ENCODE peak calls at places on chromosome 15, in seven cellular contexts. Z, R, I, C, K, P and X are unnamed samples. For H3K4me1, the result is how much of the 10 kb centered on the place peaks cover.

GRCh38 chr15:60536314-60536713 is 57.4 kb upstream of the ICE2 start:
- DNase-seq in Z (no peak), R (no peak), I (no peak), C (no peak), K (no peak), P (no peak), X (no peak)

GRCh38 chr15:64045774-64046346 is 425 bp downstream of the DAPK2 start:
- DNase-seq in Z (peak), R (no peak), I (no peak), C (no peak), K (no peak), P (no peak), X (no peak)

GRCh38 chr15:40964006-40964405 is 10.7 kb downstream of the CHAC1 start:
- DNase-seq in Z (no peak), R (no peak), I (no peak), C (no peak), K (no peak), P (no peak), X (no peak)

GRCh38 chr15:83871808-83872559 is 218.1 kb downstream of the ADAMTSL3 start:
- DNase-seq in Z (no peak), R (peak), I (no peak), C (no peak), K (peak), P (no peak), X (peak)

GRCh38 chr15:56208641-56209155 is 35.0 kb downstream of the RFX7 start:
- DNase-seq in Z (no peak), R (no peak), I (no peak), C (no peak), K (peak), P (no peak), X (no peak)

GRCh38 chr15:91412529-91412928 is 312.5 kb downstream of the SV2B start:
- DNase-seq in Z (no peak), R (no peak), I (no peak), C (no peak), K (no peak), P (no peak), X (peak)

GRCh38 chr15:67680645-67681044 is 138.1 kb downstream of the MAP2K5 start:
- DNase-seq in Z (no peak), R (no peak), I (no peak), C (no peak), K (peak), P (no peak), X (no peak)

GRCh38 chr15:68885070-68885469 is 45.3 kb upstream of the SPESP1 start:
- DNase-seq in Z (no peak), R (peak), I (no peak), C (no peak), K (peak), P (no peak), X (peak)

GRCh38 chr15:75347222-75348033 is 589 bp downstream of the NEIL1 start:
- DNase-seq in Z (peak), R (peak), I (peak), C (peak), K (no peak), P (peak), X (peak)

GRCh38 chr15:90349072-90349471 is 3.0 kb upstream of the ZNF774 start:
- DNase-seq in Z (no peak), R (no peak), I (no peak), C (no peak), K (no peak), P (no peak), X (no peak)

GRCh38 chr15:41895957-41896356 is 2.1 kb upstream of the SPTBN5 start:
- DNase-seq in Z (no peak), R (no peak), I (no peak), C (no peak), K (no peak), P (no peak), X (no peak)

GRCh38 chr15:101022306-101022705 is 103.1 kb downstream of the LRRK1 start:
- DNase-seq in Z (no peak), R (no peak), I (peak), C (no peak), K (no peak), P (no peak), X (no peak)

GRCh38 chr15:93467327-93467726 is 378.3 kb upstream of the RGMA start:
- DNase-seq in Z (peak), R (no peak), I (no peak), C (no peak), K (no peak), P (no peak), X (peak)

GRCh38 chr15:68304611-68305337 is 27.2 kb downstream of the FEM1B start:
- DNase-seq in Z (no peak), R (no peak), I (no peak), C (no peak), K (no peak), P (no peak), X (peak)

GRCh38 chr15:47715856-47716445 is 1.4 kb upstream of the SEMA6D start:
- DNase-seq in Z (no peak), R (no peak), I (no peak), C (no peak), K (peak), P (no peak), X (no peak)

GRCh38 chr15:95013379-95013778 is 782.0 kb downstream of the MCTP2 start:
- DNase-seq in Z (no peak), R (no peak), I (no peak), C (no peak), K (no peak), P (no peak), X (no peak)

GRCh38 chr15:42184313-42184712 is 23.8 kb downstream of the VPS39 start:
- DNase-seq in Z (no peak), R (no peak), I (no peak), C (peak), K (peak), P (no peak), X (no peak)

GRCh38 chr15:62475595-62475994 is 310.5 kb upstream of the C2CD4B start:
- DNase-seq in Z (no peak), R (no peak), I (no peak), C (no peak), K (no peak), P (no peak), X (no peak)

GRCh38 chr15:92579486-92579885 is 76.1 kb downstream of the FAM174B start:
- DNase-seq in Z (no peak), R (no peak), I (peak), C (no peak), K (no peak), P (no peak), X (no peak)

GRCh38 chr15:28165791-28166190 is 66.7 kb upstream of the OCA2 start:
- DNase-seq in Z (no peak), R (no peak), I (no peak), C (no peak), K (no peak), P (no peak), X (no peak)

GRCh38 chr15:60751985-60752952 is 273.3 kb upstream of the ICE2 start:
- DNase-seq in Z (peak), R (no peak), I (no peak), C (no peak), K (peak), P (no peak), X (no peak)

GRCh38 chr15:69132935-69133861 is 27.2 kb upstream of the GLCE start:
- DNase-seq in Z (no peak), R (peak), I (no peak), C (no peak), K (no peak), P (no peak), X (no peak)

GRCh38 chr15:100073982-100074381 is 267.8 kb downstream of the ADAMTS17 start:
- DNase-seq in Z (no peak), R (no peak), I (no peak), C (no peak), K (no peak), P (no peak), X (peak)

GRCh38 chr15:99976811-99977271 is 243.6 kb upstream of the LYSMD4 start:
- DNase-seq in Z (no peak), R (no peak), I (no peak), C (no peak), K (peak), P (no peak), X (peak)

GRCh38 chr15:72758195-72758594 is 25.4 kb downstream of the ADPGK start:
- DNase-seq in Z (no peak), R (peak), I (no peak), C (no peak), K (peak), P (no peak), X (peak)

GRCh38 chr15:64547275-64547674 is 86.9 kb downstream of the ZNF609 start:
- DNase-seq in Z (no peak), R (no peak), I (no peak), C (no peak), K (no peak), P (no peak), X (no peak)

GRCh38 chr15:22735781-22736180 is 50.7 kb upstream of the NIPA1 start:
- DNase-seq in Z (no peak), R (peak), I (no peak), C (no peak), K (peak), P (no peak), X (no peak)

GRCh38 chr15:85756411-85757072 is 38.2 kb downstream of the KLHL25 start:
- DNase-seq in Z (no peak), R (no peak), I (no peak), C (no peak), K (no peak), P (no peak), X (no peak)

GRCh38 chr15:65869954-65870871 is 922 bp downstream of the RAB11A start:
- DNase-seq in Z (peak), R (peak), I (peak), C (peak), K (peak), P (peak), X (peak)

GRCh38 chr15:38050529-38050928 is 116.1 kb downstream of the TMCO5A start:
- DNase-seq in Z (no peak), R (peak), I (no peak), C (no peak), K (peak), P (no peak), X (no peak)

GRCh38 chr15:36598529-36599177 is 19.2 kb downstream of the CDIN1 start:
- DNase-seq in Z (no peak), R (no peak), I (no peak), C (no peak), K (peak), P (no peak), X (no peak)

GRCh38 chr15:27133244-27133643 is 162.3 kb downstream of the GABRG3 start:
- DNase-seq in Z (no peak), R (no peak), I (no peak), C (no peak), K (no peak), P (no peak), X (no peak)

GRCh38 chr15:72200395-72201237 is 3.0 kb upstream of the GRAMD2A start:
- DNase-seq in Z (no peak), R (no peak), I (no peak), C (no peak), K (no peak), P (no peak), X (no peak)

GRCh38 chr15:67064607-67065530 is 533 bp upstream of the SMAD3 start:
- DNase-seq in Z (peak), R (peak), I (peak), C (peak), K (no peak), P (no peak), X (peak)

GRCh38 chr15:71334434-71334833 is 219.2 kb downstream of the THSD4 start:
- DNase-seq in Z (no peak), R (no peak), I (no peak), C (no peak), K (no peak), P (no peak), X (no peak)

GRCh38 chr15:31489801-31490646 is 163.4 kb downstream of the KLF13 start:
- DNase-seq in Z (no peak), R (peak), I (peak), C (no peak), K (peak), P (peak), X (no peak)

GRCh38 chr15:98529205-98530145 is 118.9 kb upstream of the IGF1R start:
- DNase-seq in Z (no peak), R (no peak), I (no peak), C (no peak), K (no peak), P (no peak), X (no peak)
- H3K4me1 ChIP-seq in Z (under half), R (under half), I (under half), C (under half), K (under half), P (under half), X (under half)

GRCh38 chr15:39110746-39111145 is 470.1 kb upstream of the THBS1 start:
- DNase-seq in Z (no peak), R (no peak), I (no peak), C (no peak), K (no peak), P (no peak), X (no peak)

GRCh38 chr15:39113741-39114140 is 467.1 kb upstream of the THBS1 start:
- DNase-seq in Z (no peak), R (no peak), I (no peak), C (no peak), K (no peak), P (no peak), X (no peak)

GRCh38 chr15:39118510-39118909 is 462.4 kb upstream of the THBS1 start:
- DNase-seq in Z (no peak), R (peak), I (no peak), C (no peak), K (peak), P (no peak), X (peak)

GRCh38 chr15:39115379-39116057 is 465.4 kb upstream of the THBS1 start:
- DNase-seq in Z (no peak), R (peak), I (no peak), C (no peak), K (no peak), P (no peak), X (peak)

GRCh38 chr15:39114690-39115378 is 466.0 kb upstream of the THBS1 start:
- DNase-seq in Z (no peak), R (no peak), I (no peak), C (no peak), K (no peak), P (no peak), X (peak)
- H3K27ac ChIP-seq in Z (no peak), R (no peak), I (no peak), C (no peak), K (no peak), P (no peak), X (no peak)

GRCh38 chr15:70195808-70196304 is 98.1 kb upstream of the TLE3 start:
- DNase-seq in Z (peak), R (peak), I (no peak), C (peak), K (peak), P (no peak), X (peak)

GRCh38 chr15:70198441-70199123 is 100.9 kb upstream of the TLE3 start:
- DNase-seq in Z (no peak), R (no peak), I (no peak), C (no peak), K (no peak), P (no peak), X (peak)

GRCh38 chr15:70197945-70198361 is 100.2 kb upstream of the TLE3 start:
- DNase-seq in Z (no peak), R (no peak), I (no peak), C (no peak), K (no peak), P (no peak), X (no peak)

GRCh38 chr15:70196314-70197291 is 98.9 kb upstream of the TLE3 start:
- DNase-seq in Z (peak), R (peak), I (no peak), C (peak), K (peak), P (peak), X (peak)

GRCh38 chr15:70197318-70197944 is 99.7 kb upstream of the TLE3 start:
- DNase-seq in Z (no peak), R (no peak), I (no peak), C (no peak), K (no peak), P (no peak), X (peak)
- H3K4me1 ChIP-seq in Z (under half), R (under half), I (under half), C (under half), K (under half), P (under half), X (under half)

GRCh38 chr15:88621789-88622604 is 857 bp downstream of the AEN start:
- DNase-seq in Z (no peak), R (peak), I (peak), C (no peak), K (peak), P (peak), X (no peak)
- H3K27ac ChIP-seq in Z (peak), R (peak), I (peak), C (peak), K (peak), P (peak), X (peak)